ENCODE peak calls at places on chromosomes 7 and 10, in eight cellular contexts. L, I, R, Y, G, B, P and J are unnamed samples.

GRCh38 chr7:67754651-67755050 is 758.0 kb downstream of the TYW1 start:
- DNase-seq in L (no peak), I (no peak), R (no peak), Y (no peak), G (peak; percentile 85), B (no peak), P (no peak), J (no peak)

GRCh38 chr7:97198596-97198995 is 81.1 kb downstream of the SDHAF3 start:
- DNase-seq in L (no peak), I (no peak), R (no peak), Y (no peak), G (no peak), B (no peak), P (no peak), J (no peak)

GRCh38 chr7:8408871-8409270 is 24.5 kb upstream of the NXPH1 start:
- DNase-seq in L (no peak), I (no peak), R (no peak), Y (no peak), G (no peak), B (no peak), P (no peak), J (no peak)

GRCh38 chr7:107958764-107959526 is 44.0 kb downstream of the LAMB1 start:
- DNase-seq in L (peak; percentile 84), I (no peak), R (no peak), Y (no peak), G (peak; percentile 90), B (no peak), P (peak; percentile 45), J (peak; percentile 96)

GRCh38 chr10:132508497-132509443 is 28.8 kb upstream of the INPP5A start:
- DNase-seq in L (no peak), I (no peak), R (no peak), Y (no peak), G (no peak), B (no peak), P (peak; percentile 57), J (no peak)

GRCh38 chr10:50464004-50464409 is 159.7 kb downstream of the SGMS1 start:
- DNase-seq in L (peak; percentile 16), I (peak; percentile 71), R (no peak), Y (no peak), G (peak; percentile 52), B (no peak), P (no peak), J (no peak)

GRCh38 chr10:15245530-15245929 is 77.0 kb upstream of the NMT2 start:
- DNase-seq in L (no peak), I (no peak), R (no peak), Y (no peak), G (peak; percentile 26), B (no peak), P (no peak), J (no peak)

GRCh38 chr7:127322351-127322750 is 69.6 kb upstream of the GRM8 start:
- DNase-seq in L (no peak), I (no peak), R (no peak), Y (no peak), G (no peak), B (no peak), P (no peak), J (no peak)

GRCh38 chr7:157548691-157549265 is 212.0 kb downstream of the DNAJB6 start:
- DNase-seq in L (no peak), I (no peak), R (no peak), Y (no peak), G (no peak), B (no peak), P (peak; percentile 12), J (no peak)

GRCh38 chr10:62514079-62514693 is 140.0 kb downstream of the ZNF365 start:
- DNase-seq in L (no peak), I (no peak), R (no peak), Y (no peak), G (no peak), B (no peak), P (no peak), J (no peak)

GRCh38 chr7:46651561-46652088 is 730.6 kb upstream of the IGFBP3 start:
- DNase-seq in L (no peak), I (no peak), R (no peak), Y (no peak), G (no peak), B (peak; percentile 37), P (no peak), J (no peak)

GRCh38 chr10:124595143-124595883 is 133.7 kb downstream of the LHPP start:
- DNase-seq in L (no peak), I (peak; percentile 42), R (no peak), Y (no peak), G (no peak), B (no peak), P (no peak), J (no peak)

GRCh38 chr10:103504181-103504783 is 10.8 kb downstream of the NEURL1 start:
- DNase-seq in L (peak; percentile 95), I (no peak), R (peak; percentile 52), Y (no peak), G (peak; percentile 97), B (peak; percentile 81), P (no peak), J (peak; percentile 77)

GRCh38 chr7:130910949-130911944 is 177.2 kb upstream of the KLF14 start:
- DNase-seq in L (peak; percentile 72), I (no peak), R (no peak), Y (no peak), G (peak; percentile 64), B (no peak), P (no peak), J (no peak)

GRCh38 chr10:70602665-70603438 is at the start of gene PRF1:
- DNase-seq in L (no peak), I (no peak), R (no peak), Y (no peak), G (no peak), B (no peak), P (no peak), J (no peak)

GRCh38 chr10:91565241-91565640 is 67.6 kb downstream of the PPP1R3C start:
- DNase-seq in L (no peak), I (no peak), R (no peak), Y (no peak), G (no peak), B (no peak), P (no peak), J (no peak)

GRCh38 chr10:101444058-101444457 is 90.1 kb downstream of the BTRC start:
- DNase-seq in L (no peak), I (no peak), R (no peak), Y (no peak), G (peak; percentile 23), B (no peak), P (no peak), J (no peak)
- TF ChIP-seq CTCF in L (peak; percentile 34), I (peak; percentile 19), R (no peak), Y (peak; percentile 26), G (peak; percentile 36), B (no peak), P (no peak), J (peak; percentile 42)

GRCh38 chr7:90738249-90738648 is 142.1 kb downstream of the CDK14 start:
- DNase-seq in L (no peak), I (no peak), R (no peak), Y (no peak), G (no peak), B (no peak), P (no peak), J (no peak)
- TF ChIP-seq CTCF in L (no peak), I (no peak), R (no peak), Y (no peak), G (no peak), B (no peak), P (no peak), J (no peak)

DNA sequence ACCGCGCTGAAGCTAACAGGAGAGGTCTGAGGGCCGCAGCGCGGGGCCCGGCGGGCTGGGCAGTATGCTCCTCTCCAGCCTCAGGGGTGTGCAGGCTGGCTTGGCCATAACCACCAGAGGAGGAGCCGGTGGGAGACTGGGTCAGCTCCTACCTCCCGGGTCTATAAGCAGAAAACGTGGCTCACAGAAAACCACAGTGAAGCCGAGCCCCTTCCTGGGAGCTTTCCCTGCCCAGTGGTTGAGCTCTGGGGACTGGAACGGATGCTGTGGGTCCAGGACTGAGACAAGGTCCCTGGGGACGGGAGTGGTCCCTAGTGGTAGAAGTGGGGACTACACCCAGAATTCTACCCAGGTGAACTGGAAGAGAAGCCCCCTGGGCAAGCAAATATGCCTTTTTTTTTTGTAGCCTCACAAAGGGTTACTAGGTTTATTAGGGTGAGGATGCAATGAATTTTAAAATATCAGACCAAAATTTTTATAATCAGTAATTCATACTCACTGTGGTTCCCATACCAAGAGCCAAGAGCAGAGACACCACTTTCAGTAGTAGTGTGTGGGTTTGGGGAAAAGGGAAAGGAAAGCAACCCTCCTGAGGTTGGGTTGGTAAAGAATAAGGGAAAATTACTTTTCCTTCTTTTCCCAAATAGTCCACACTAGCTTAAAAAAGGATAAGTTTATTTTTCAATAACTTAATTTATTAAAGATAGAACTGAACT is 67.9 kb upstream of the PRKCQ start:
- DNase-seq in L (peak; percentile 2), I (peak; percentile 4), R (peak; percentile 58), Y (peak; percentile 57), G (peak; percentile 12), B (peak; percentile 67), P (no peak), J (no peak)
- TF ChIP-seq CTCF in L (peak; percentile 82), I (peak; percentile 7), R (peak; percentile 63), Y (peak; percentile 73), G (peak; percentile 59), B (peak; percentile 53), P (no peak), J (peak; percentile 90)

GRCh38 chr7:123323689-123324088 is 123.9 kb upstream of the SLC13A1 start:
- DNase-seq in L (no peak), I (no peak), R (no peak), Y (no peak), G (no peak), B (no peak), P (no peak), J (no peak)

GRCh38 chr7:123324283-123324682 is 124.5 kb upstream of the SLC13A1 start:
- DNase-seq in L (no peak), I (no peak), R (no peak), Y (no peak), G (no peak), B (no peak), P (no peak), J (no peak)

GRCh38 chr7:123329988-123330643 is 130.3 kb upstream of the SLC13A1 start:
- DNase-seq in L (no peak), I (no peak), R (no peak), Y (no peak), G (no peak), B (no peak), P (no peak), J (no peak)

GRCh38 chr7:123327661-123328060 is 127.9 kb upstream of the SLC13A1 start:
- DNase-seq in L (no peak), I (no peak), R (no peak), Y (no peak), G (no peak), B (no peak), P (no peak), J (no peak)
- TF ChIP-seq CTCF in L (no peak), I (no peak), R (no peak), Y (no peak), G (no peak), B (no peak), P (no peak), J (no peak)